ENCODE peak calls at places on chromosomes 11 and 22, in eight cellular contexts. K, X, N, Q, V, U, O and W are unnamed samples. For H3K27me3 and H3K4me1, the result is how much of the 10 kb centered on the place peaks cover.

GRCh38 chr11:64684357-64684756 is 38.6 kb downstream of the NRXN2 start:
- DNase-seq in O (no peak), X (no peak), K (no peak), N (no peak), Q (no peak), U (no peak), V (no peak), W (no peak)

GRCh38 chr11:12696911-12697581 is 22.8 kb downstream of the TEAD1 start:
- DNase-seq in N (no peak), K (no peak), X (no peak), V (no peak), O (no peak), Q (no peak), U (peak), W (no peak)

GRCh38 chr11:103803062-103803461 is 233.4 kb upstream of the DDI1 start:
- DNase-seq in K (no peak), N (no peak), V (no peak), Q (no peak), O (no peak), U (no peak), X (no peak), W (no peak)

GRCh38 chr11:19323502-19323901 is 82.8 kb upstream of the E2F8 start:
- DNase-seq in K (no peak), O (no peak), X (no peak), V (no peak), Q (no peak), U (no peak), N (no peak), W (no peak)

GRCh38 chr11:35237860-35238715 is 99.1 kb downstream of the CD44 start:
- DNase-seq in N (peak), U (no peak), K (peak), O (peak), Q (no peak), X (peak), V (peak), W (no peak)

GRCh38 chr11:36699271-36699670 is 101.2 kb upstream of the RAG2 start:
- DNase-seq in N (no peak), X (peak), U (no peak), V (no peak), O (no peak), Q (no peak), K (no peak), W (no peak)

GRCh38 chr11:107969219-107969618 is 39.5 kb upstream of the CUL5 start:
- DNase-seq in X (no peak), Q (no peak), U (no peak), V (no peak), N (no peak), K (no peak), O (no peak), W (no peak)

GRCh38 chr11:100872951-100873350 is 185.9 kb downstream of the ARHGAP42 start:
- DNase-seq in U (no peak), Q (no peak), O (no peak), V (no peak), X (no peak), N (no peak), K (no peak), W (no peak)

GRCh38 chr11:27234043-27234668 is 128.9 kb downstream of the CCDC34 start:
- DNase-seq in K (no peak), U (peak), Q (peak), O (no peak), X (peak), N (no peak), V (no peak), W (no peak)

GRCh38 chr11:123707606-123708205 is 33.8 kb downstream of the ZNF202 start:
- DNase-seq in K (peak), V (peak), N (peak), O (peak), Q (peak), X (peak), U (no peak), W (no peak)

GRCh38 chr22:19709063-19709769 is 5.1 kb upstream of the SEPTIN5 start:
- DNase-seq in V (no peak), K (no peak), N (no peak), X (no peak), U (no peak), Q (peak), O (no peak), W (no peak)

GRCh38 chr22:47175151-47175760 is 412.8 kb downstream of the TBC1D22A start:
- DNase-seq in K (no peak), X (peak), N (peak), Q (no peak), U (no peak), O (no peak), V (peak), W (peak)

GRCh38 chr11:128477811-128478210 is 109.5 kb downstream of the ETS1 start:
- DNase-seq in X (no peak), V (no peak), K (no peak), N (no peak), O (no peak), Q (no peak), U (no peak), W (no peak)

GRCh38 chr11:2466869-2467694 is 22.3 kb downstream of the KCNQ1 start:
- DNase-seq in V (no peak), K (peak), O (no peak), N (no peak), Q (no peak), X (no peak), U (peak), W (no peak)

GRCh38 chr11:116683982-116684381 is 88.8 kb downstream of the BUD13 start:
- DNase-seq in V (no peak), N (no peak), X (no peak), O (no peak), U (no peak), Q (no peak), K (no peak), W (no peak)

GRCh38 chr11:790721-791564 is 1.1 kb upstream of the CEND1 start:
- DNase-seq in O (no peak), X (no peak), N (no peak), Q (no peak), K (no peak), V (no peak), U (no peak), W (no peak)

GRCh38 chr11:63738720-63739360 is 29.7 kb downstream of the ZFTA start:
- DNase-seq in Q (peak), V (peak), K (peak), U (no peak), X (peak), N (peak), O (no peak), W (peak)

GRCh38 chr11:117600976-117601708 is 195.9 kb downstream of the DSCAML1 start:
- DNase-seq in Q (no peak), U (no peak), K (no peak), V (no peak), O (no peak), X (no peak), N (no peak), W (no peak)

GRCh38 chr22:46379301-46379930 is 43.9 kb downstream of the TRMU start:
- DNase-seq in Q (no peak), V (peak), O (no peak), X (no peak), N (no peak), K (peak), U (no peak), W (no peak)

GRCh38 chr22:33589297-33589696 is 331.0 kb downstream of the LARGE1 start:
- DNase-seq in Q (no peak), X (no peak), V (no peak), U (no peak), K (no peak), N (no peak), O (no peak), W (no peak)

GRCh38 chr11:111347723-111348115 is 31.4 kb downstream of the POU2AF1 start:
- DNase-seq in V (no peak), K (no peak), X (no peak), N (no peak), U (peak), O (no peak), Q (no peak), W (no peak)
- H3K27me3 ChIP-seq in V (under half), K (under half), X (under half), N (under half), U (under half), O (under half), Q (under half), W (under half)

DNA sequence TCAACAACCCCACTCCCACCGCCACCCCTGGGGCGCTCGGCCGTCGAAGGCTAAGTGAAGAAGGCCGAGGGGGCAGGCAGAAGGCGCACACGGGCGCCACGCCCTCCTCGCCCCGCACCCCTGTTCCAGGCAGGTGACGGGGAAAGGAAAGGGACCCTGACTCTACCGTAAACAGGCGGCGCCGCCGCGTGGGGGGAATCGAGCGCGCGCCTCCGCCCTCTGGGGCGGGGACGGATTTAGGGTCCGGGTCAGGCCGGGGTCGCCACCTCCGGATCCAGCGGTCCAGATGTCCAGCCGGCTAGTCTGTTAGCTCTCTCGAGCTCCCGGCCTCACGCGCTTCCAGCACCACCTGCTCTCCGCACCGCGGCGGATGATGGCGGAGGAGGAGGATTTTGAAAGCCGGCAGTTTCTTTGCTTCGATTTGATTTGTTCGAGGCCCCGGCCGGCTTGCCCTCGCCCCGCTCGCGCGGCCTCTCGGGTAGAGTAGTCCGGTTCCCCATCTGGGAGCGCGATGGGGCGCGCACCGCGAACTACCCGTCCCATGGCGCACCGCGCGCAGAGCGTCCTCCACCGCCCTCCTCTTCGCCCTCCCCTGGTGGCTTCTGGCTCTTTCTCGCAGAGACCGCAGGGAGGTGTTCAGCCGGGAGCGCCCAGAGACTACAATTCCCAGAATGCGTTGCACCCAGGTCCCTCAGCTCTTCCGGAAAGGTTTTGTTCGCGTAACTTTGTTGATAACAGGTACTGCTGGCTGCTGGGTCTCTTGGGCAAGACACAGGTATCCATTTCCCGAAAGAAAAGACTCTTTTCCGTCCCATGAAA is at the start of gene RANGAP1:
- DNase-seq in Q (peak), X (peak), O (peak), U (peak), N (peak), V (peak), K (peak), W (peak)
- TF ChIP-seq POLR2A in Q (peak), X (peak), O (peak), U (peak), N (peak), V (peak), K (no peak), W (no peak)

GRCh38 chr11:111923351-111923788 is 4.7 kb downstream of the C11orf52 start:
- DNase-seq in N (no peak), U (no peak), Q (no peak), O (no peak), K (no peak), X (no peak), V (no peak), W (no peak)
- H3K4me1 ChIP-seq in N (under half), U (under half), Q (under half), O (under half), K (half or more), X (under half), V (half or more), W (under half)

GRCh38 chr11:7696424-7696823 is 9.9 kb downstream of the OVCH2 start:
- DNase-seq in O (no peak), K (no peak), N (no peak), X (no peak), Q (no peak), U (no peak), V (no peak), W (no peak)
- H3K27me3 ChIP-seq in O (under half), K (under half), N (under half), X (under half), Q (under half), U (under half), V (under half), W (under half)

DNA sequence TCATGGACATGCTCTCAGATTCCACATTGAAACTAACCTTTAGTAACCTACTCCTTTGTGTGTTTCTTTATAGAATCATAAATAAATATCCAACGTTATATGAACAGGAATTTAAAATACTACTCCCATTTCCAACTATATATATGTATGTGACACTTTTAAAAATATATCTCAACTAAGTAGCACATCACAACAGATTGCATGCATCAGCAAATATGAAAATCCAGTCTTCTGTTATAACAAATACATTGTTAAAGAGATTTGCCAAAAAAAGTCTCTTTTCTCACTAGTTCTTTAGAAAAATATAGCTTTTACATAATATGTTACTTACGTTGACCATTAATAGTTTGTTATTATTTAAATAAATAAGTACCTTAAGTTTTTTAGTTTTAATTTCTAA is 1608.6 kb upstream of the RAG2 start:
- DNase-seq in U (no peak), O (no peak), V (no peak), Q (no peak), N (no peak), X (no peak), K (no peak), W (no peak)
- TF ChIP-seq POLR2A in U (no peak), O (no peak), V (no peak), Q (no peak), N (no peak), X (no peak), K (no peak), W (no peak)

GRCh38 chr11:131760191-131760951 is 390.0 kb downstream of the NTM start:
- DNase-seq in O (no peak), V (no peak), K (no peak), N (no peak), X (no peak), Q (no peak), U (peak), W (no peak)
- H3K4me1 ChIP-seq in O (under half), V (under half), K (under half), N (under half), X (under half), Q (under half), U (under half), W (under half)

DNA sequence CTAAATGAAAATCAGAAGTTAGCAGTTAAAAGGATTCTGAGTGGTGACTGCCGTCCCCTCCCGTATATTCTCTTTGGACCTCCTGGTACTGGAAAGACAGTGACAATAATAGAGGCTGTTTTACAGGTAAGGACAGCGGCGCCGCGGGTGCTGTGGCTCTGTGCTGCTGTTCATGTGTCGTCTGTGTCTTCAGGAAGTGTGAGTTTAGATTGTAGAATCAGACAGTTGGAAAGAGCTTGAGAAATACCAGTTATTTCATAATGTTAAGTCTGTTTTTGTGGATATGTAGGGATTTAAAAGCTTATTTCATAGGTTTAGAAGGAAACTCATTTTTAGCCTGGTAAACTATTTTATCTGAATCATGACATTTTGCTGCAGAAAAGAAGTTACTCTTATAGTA is 27.4 kb upstream of the PANX2 start:
- DNase-seq in O (no peak), U (no peak), N (no peak), V (no peak), K (no peak), Q (peak), X (no peak), W (no peak)
- H3K27me3 ChIP-seq in O (under half), U (under half), N (under half), V (under half), K (under half), Q (under half), X (under half), W (under half)

GRCh38 chr11:57599381-57599780 is 1.9 kb downstream of the SERPING1 start:
- DNase-seq in Q (no peak), K (no peak), X (no peak), O (no peak), N (no peak), U (no peak), V (no peak), W (no peak)

GRCh38 chr11:57596266-57596885 is 1.1 kb upstream of the SERPING1 start:
- DNase-seq in V (peak), O (no peak), U (no peak), K (no peak), X (no peak), Q (no peak), N (no peak), W (no peak)

GRCh38 chr11:57597461-57597892 is at the start of gene SERPING1:
- DNase-seq in U (peak), Q (peak), O (no peak), N (peak), V (peak), K (peak), X (peak), W (peak)

GRCh38 chr11:57598831-57599155 is 1.3 kb downstream of the SERPING1 start:
- DNase-seq in U (no peak), Q (peak), K (no peak), O (no peak), X (no peak), V (no peak), N (peak), W (no peak)

GRCh38 chr11:57597971-57598830 is 716 bp downstream of the SERPING1 start:
- DNase-seq in O (peak), Q (peak), V (peak), U (peak), K (peak), X (peak), N (peak), W (peak)
- TF ChIP-seq POLR2A in O (no peak), Q (peak), V (no peak), U (no peak), K (no peak), X (no peak), N (no peak), W (no peak)

GRCh38 chr11:75273989-75274391 is 33.4 kb downstream of the TPBGL start:
- DNase-seq in K (peak), U (peak), X (no peak), N (no peak), O (no peak), V (peak), Q (no peak), W (no peak)

GRCh38 chr11:75273331-75273988 is 32.9 kb downstream of the TPBGL start:
- DNase-seq in Q (peak), K (no peak), O (no peak), U (no peak), V (no peak), N (peak), X (no peak), W (no peak)

GRCh38 chr11:75276696-75277095 is 36.1 kb downstream of the TPBGL start:
- DNase-seq in U (peak), V (no peak), Q (no peak), X (no peak), O (no peak), K (peak), N (peak), W (no peak)

GRCh38 chr11:75277211-75277805 is 36.7 kb downstream of the TPBGL start:
- DNase-seq in X (no peak), K (peak), V (no peak), N (peak), Q (no peak), O (no peak), U (no peak), W (no peak)

GRCh38 chr11:75275581-75275980 is 35.0 kb downstream of the TPBGL start:
- DNase-seq in O (no peak), K (peak), N (peak), Q (no peak), U (peak), X (peak), V (no peak), W (no peak)
- H3K4me1 ChIP-seq in O (under half), K (under half), N (under half), Q (under half), U (under half), X (under half), V (under half), W (under half)

GRCh38 chr11:114063829-114064201 is 4.3 kb downstream of the ZBTB16 start:
- DNase-seq in Q (no peak), U (no peak), X (no peak), V (no peak), N (no peak), K (no peak), O (no peak), W (no peak)
- H3K27me3 ChIP-seq in Q (under half), U (under half), X (under half), V (under half), N (under half), K (under half), O (half or more), W (under half)